ENCODE peak calls at places on chromosomes 16 and 17, in eight cellular contexts. H, T, S, J, O, Y, E and Q are unnamed samples.

GRCh38 chr17:43723697-43724359 is 34.8 kb downstream of the SOST start:
- DNase-seq in T (peak), Y (peak), E (no peak), S (peak), J (no peak), O (no peak), H (no peak), Q (no peak)

GRCh38 chr17:36907407-36907806 is 29.9 kb upstream of the LHX1 start:
- DNase-seq in H (no peak), J (no peak), S (no peak), O (no peak), T (no peak), Y (no peak), E (no peak), Q (no peak)

GRCh38 chr17:75241996-75242460 is 19.4 kb downstream of the GGA3 start:
- DNase-seq in S (no peak), Y (peak), E (no peak), O (no peak), H (no peak), T (peak), J (no peak), Q (no peak)

GRCh38 chr17:75720656-75721462 is at the start of gene ITGB4:
- DNase-seq in J (no peak), H (peak), E (peak), T (no peak), S (no peak), Y (peak), O (peak), Q (no peak)

GRCh38 chr17:61416540-61417363 is 17.1 kb downstream of the TBX2 start:
- DNase-seq in O (peak), H (peak), J (no peak), Y (peak), E (peak), S (peak), T (peak), Q (peak)

GRCh38 chr17:11705111-11705510 is 106.8 kb downstream of the DNAH9 start:
- DNase-seq in S (no peak), H (peak), Y (no peak), T (no peak), O (no peak), J (no peak), E (no peak), Q (no peak)

GRCh38 chr16:87584271-87584670 is 18.0 kb upstream of the JPH3 start:
- DNase-seq in T (peak), O (no peak), S (peak), Y (peak), J (no peak), E (no peak), H (no peak), Q (no peak)

GRCh38 chr17:61815863-61816523 is 47.3 kb downstream of the BRIP1 start:
- DNase-seq in E (no peak), J (no peak), H (no peak), S (no peak), O (no peak), Y (no peak), T (no peak), Q (no peak)

GRCh38 chr17:2400474-2400866 is 390 bp downstream of the MNT start:
- DNase-seq in E (peak), J (no peak), S (no peak), O (peak), T (no peak), Y (peak), H (peak), Q (no peak)

GRCh38 chr16:78258651-78259050 is 159.2 kb downstream of the WWOX start:
- DNase-seq in J (no peak), Y (no peak), T (no peak), E (no peak), O (no peak), S (no peak), H (no peak), Q (no peak)

GRCh38 chr17:8826808-8827435 is 27.8 kb upstream of the MFSD6L start:
- DNase-seq in T (no peak), J (no peak), H (no peak), S (no peak), O (no peak), Y (no peak), E (no peak), Q (no peak)

GRCh38 chr17:7132511-7133094 is 18.0 kb upstream of the ASGR2 start:
- DNase-seq in Y (no peak), J (no peak), O (peak), T (no peak), E (peak), S (peak), H (no peak), Q (no peak)

GRCh38 chr16:67284699-67285646 is 5.6 kb downstream of the PLEKHG4 start:
- DNase-seq in T (peak), H (peak), Y (peak), O (no peak), S (no peak), E (no peak), J (no peak), Q (no peak)

GRCh38 chr16:30721167-30721566 is 22.2 kb downstream of the SRCAP start:
- DNase-seq in S (no peak), T (no peak), Y (no peak), O (no peak), H (no peak), J (no peak), E (no peak), Q (no peak)

GRCh38 chr17:50425682-50426471 is at the start of gene ACSF2:
- DNase-seq in O (peak), H (peak), T (peak), J (no peak), Y (peak), S (peak), E (peak), Q (no peak)

GRCh38 chr17:32609085-32609484 is 122.3 kb downstream of the CDK5R1 start:
- DNase-seq in H (peak), Y (peak), J (no peak), T (no peak), S (no peak), E (peak), O (peak), Q (no peak)

GRCh38 chr17:66508896-66509843 is 206.8 kb downstream of the PRKCA start:
- DNase-seq in S (peak), Y (peak), E (no peak), T (peak), J (no peak), O (peak), H (peak), Q (no peak)

GRCh38 chr17:37671813-37672544 is 28.7 kb upstream of the DDX52 start:
- DNase-seq in E (no peak), J (no peak), O (no peak), H (no peak), S (peak), Y (peak), T (peak), Q (no peak)

GRCh38 chr17:18261146-18261515 is 669 bp downstream of the MIEF2 start:
- DNase-seq in J (no peak), H (peak), E (peak), O (peak), Y (peak), S (no peak), T (peak), Q (peak)

GRCh38 chr16:30184430-30185140 is 1.2 kb downstream of the CORO1A start:
- DNase-seq in S (no peak), E (peak), H (no peak), O (peak), Y (no peak), J (no peak), T (no peak), Q (no peak)

GRCh38 chr17:45171338-45172231 is 9.9 kb downstream of the HEXIM2 start:
- DNase-seq in S (no peak), Y (no peak), E (no peak), O (no peak), H (peak), J (no peak), T (no peak), Q (no peak)

DNA sequence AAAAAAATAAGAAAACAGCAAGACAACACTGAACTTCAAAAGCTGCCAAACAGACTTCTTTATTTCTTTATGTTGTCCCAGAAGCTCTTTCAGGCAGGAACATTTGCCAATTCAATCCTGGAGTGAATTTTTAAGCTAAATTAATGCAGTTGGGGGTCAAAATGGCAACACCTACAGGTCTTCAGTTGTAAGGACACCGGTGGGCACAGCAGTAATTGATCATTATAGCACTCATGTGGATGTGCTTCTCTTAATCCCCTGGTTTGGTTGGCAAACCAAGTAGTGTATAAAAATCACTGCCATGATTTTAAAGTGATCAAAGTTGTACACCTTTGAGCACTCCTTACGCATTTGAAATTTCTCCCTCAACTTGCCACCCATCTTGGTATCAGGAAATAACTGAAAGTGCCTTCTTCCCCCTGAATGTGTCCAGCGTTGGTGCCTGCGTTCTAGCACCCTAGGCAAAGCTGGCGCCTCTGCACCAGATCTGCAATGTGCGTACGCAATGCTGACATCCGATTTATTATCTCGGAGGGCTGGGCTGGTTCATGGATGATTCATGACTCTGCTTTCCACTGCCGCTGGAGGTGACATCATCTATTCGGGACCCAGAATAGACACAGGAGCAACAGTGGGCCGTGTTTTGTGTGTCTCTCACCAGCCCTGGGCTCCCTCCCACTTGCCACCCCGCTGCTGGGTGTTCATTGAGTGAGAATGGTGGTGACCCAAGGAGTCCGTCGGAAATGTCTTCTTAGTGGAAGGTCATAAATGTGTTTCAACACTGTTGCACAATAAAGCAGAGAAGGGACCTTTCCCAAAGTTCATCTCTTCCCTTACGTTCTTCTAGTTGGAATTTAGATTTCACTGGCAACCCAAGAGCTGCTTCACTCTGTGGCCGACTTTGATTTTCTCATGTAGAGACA is 203.4 kb downstream of the CCDC182 start:
- DNase-seq in J (no peak), Y (peak), S (peak), T (peak), O (no peak), H (no peak), E (no peak), Q (peak)
- TF ChIP-seq CTCF in J (no peak), Y (no peak), S (no peak), T (no peak), O (no peak), H (no peak), E (no peak), Q (no peak)

DNA sequence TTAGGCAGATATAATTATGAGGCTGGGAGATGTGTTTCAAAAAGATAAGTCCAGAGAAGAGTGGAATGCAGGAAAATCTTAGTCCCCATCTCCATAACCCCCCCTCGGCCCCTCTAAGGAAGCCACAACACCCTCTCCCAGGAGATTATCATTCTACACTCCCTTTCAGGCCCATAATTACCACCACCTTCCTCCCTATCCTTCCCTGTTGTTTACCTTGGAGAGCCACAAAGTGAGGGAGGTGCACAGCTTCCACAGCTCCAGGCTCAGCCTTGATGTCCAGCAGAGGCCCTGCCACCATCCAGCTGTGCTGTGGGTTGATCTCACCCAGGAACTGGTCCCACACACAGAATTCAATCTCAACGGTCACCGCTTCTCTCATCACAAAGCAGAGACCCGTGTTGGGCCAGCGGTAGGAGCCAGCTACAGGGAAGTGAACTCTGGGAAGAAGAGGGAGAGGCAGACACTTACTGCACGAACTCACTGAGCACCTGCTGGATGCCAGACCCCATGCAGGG is 44.0 kb downstream of the MIS12 start:
- DNase-seq in O (no peak), Y (no peak), H (no peak), S (no peak), J (no peak), E (no peak), T (no peak), Q (no peak)
- H3K27ac ChIP-seq in O (no peak), Y (no peak), H (no peak), S (no peak), J (no peak), E (no peak), T (no peak), Q (no peak)

GRCh38 chr16:14616280-14616679 is 13.8 kb downstream of the PARN start:
- DNase-seq in O (no peak), H (no peak), Y (no peak), J (no peak), T (no peak), E (no peak), S (no peak), Q (no peak)
- H3K4me3 ChIP-seq in O (no peak), H (no peak), Y (no peak), J (no peak), T (no peak), E (no peak), S (no peak), Q (no peak)

DNA sequence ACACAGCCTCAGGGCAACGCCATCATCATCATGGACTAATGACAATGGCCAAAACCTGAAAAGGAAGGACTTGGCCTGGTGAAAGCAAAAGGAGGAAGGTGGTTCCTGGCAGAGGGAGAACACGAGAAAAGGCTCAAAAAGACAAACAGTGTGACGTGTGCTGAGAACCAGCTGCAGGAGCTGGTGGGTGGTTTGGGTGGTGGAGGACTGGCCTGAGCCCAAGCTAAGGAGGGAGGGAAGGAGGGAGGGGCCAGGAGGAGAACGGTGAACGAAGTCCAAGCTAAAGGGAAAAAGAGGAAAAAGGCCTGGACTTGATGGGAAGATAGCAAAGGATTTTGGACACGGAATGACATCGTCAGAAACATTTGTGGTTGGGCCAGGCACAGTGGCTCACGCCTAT is 85.0 kb downstream of the SLC39A11 start:
- DNase-seq in O (no peak), H (no peak), J (no peak), Y (peak), E (no peak), T (peak), S (no peak), Q (no peak)
- TF ChIP-seq CTCF in O (no peak), H (no peak), J (no peak), Y (no peak), E (no peak), T (no peak), S (no peak), Q (no peak)

GRCh38 chr17:67532326-67532871 is 155.3 kb downstream of the PITPNC1 start:
- DNase-seq in J (no peak), T (no peak), H (peak), O (no peak), E (no peak), Y (no peak), S (no peak), Q (no peak)
- H3K27ac ChIP-seq in J (peak), T (no peak), H (peak), O (no peak), E (no peak), Y (no peak), S (no peak), Q (no peak)

GRCh38 chr16:57619133-57619605 is 9.3 kb upstream of the ADGRG1 start:
- DNase-seq in H (no peak), Y (no peak), S (no peak), E (no peak), J (peak), T (no peak), O (no peak), Q (no peak)
- H3K4me3 ChIP-seq in H (peak), Y (no peak), S (no peak), E (peak), J (no peak), T (no peak), O (no peak), Q (no peak)

DNA sequence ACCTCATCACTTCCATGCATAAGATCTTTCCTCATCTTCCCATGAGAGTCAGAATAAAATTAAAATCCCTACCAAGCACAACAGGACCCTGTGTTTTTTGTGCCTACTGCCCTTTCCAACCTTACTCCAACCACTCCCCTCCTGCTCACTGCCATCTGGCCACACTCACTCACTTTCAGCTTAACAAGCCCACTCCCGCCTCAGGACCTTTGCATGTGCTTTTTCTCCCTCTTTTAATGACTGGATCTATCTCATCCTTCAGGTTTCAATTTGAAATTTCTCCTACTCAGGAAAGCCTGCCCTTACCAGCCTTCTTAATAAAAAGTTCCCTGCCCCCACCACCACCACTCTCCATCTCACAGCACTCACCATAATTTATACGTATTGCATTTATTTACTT is 14.7 kb downstream of the C17orf67 start:
- DNase-seq in E (no peak), T (no peak), J (no peak), S (no peak), H (no peak), O (no peak), Y (no peak), Q (no peak)
- TF ChIP-seq CTCF in E (no peak), T (no peak), J (no peak), S (no peak), H (no peak), O (no peak), Y (no peak), Q (no peak)